ENCODE peak calls at places on chromosome 2, in ten cellular contexts. One of them, this sample, is unnamed.

GRCh38 chr2:74025971-74026612 is 41.4 kb downstream of the TET3 start:
- DNase-seq in AG04449: no peak
- DNase-seq in T-helper 1 cell: no peak
- DNase-seq in A673: no peak
- DNase-seq in AG08396: no peak
- DNase-seq in left colon: peak
- DNase-seq in body of pancreas: no peak
- DNase-seq in CD8-positive, alpha-beta T cell: no peak
- DNase-seq in activated naive CD4-positive, alpha-beta T cell treated with Interleukin-2 at 50 U/mL for 16 hours: no peak
- DNase-seq in T-helper 2 cell: no peak
- DNase-seq in this sample: peak

GRCh38 chr2:18841248-18842150 is 252.1 kb upstream of the NT5C1B start:
- DNase-seq in T-helper 1 cell: no peak
- DNase-seq in A673: no peak
- DNase-seq in activated naive CD4-positive, alpha-beta T cell treated with Interleukin-2 at 50 U/mL for 16 hours: no peak
- DNase-seq in AG08396: no peak
- DNase-seq in AG04449: no peak
- DNase-seq in CD8-positive, alpha-beta T cell: no peak
- DNase-seq in left colon: no peak
- DNase-seq in T-helper 2 cell: no peak
- DNase-seq in body of pancreas: no peak
- DNase-seq in this sample: no peak

GRCh38 chr2:179443175-179443574 is 178.5 kb upstream of the SESTD1 start:
- DNase-seq in A673: no peak
- DNase-seq in CD8-positive, alpha-beta T cell: no peak
- DNase-seq in body of pancreas: no peak
- DNase-seq in AG08396: no peak
- DNase-seq in left colon: no peak
- DNase-seq in T-helper 1 cell: no peak
- DNase-seq in T-helper 2 cell: no peak
- DNase-seq in activated naive CD4-positive, alpha-beta T cell treated with Interleukin-2 at 50 U/mL for 16 hours: no peak
- DNase-seq in AG04449: no peak
- DNase-seq in this sample: no peak

GRCh38 chr2:237319086-237319820 is 94.7 kb downstream of the COL6A3 start:
- DNase-seq in AG04449: no peak
- DNase-seq in CD8-positive, alpha-beta T cell: no peak
- DNase-seq in left colon: no peak
- DNase-seq in A673: no peak
- DNase-seq in activated naive CD4-positive, alpha-beta T cell treated with Interleukin-2 at 50 U/mL for 16 hours: no peak
- DNase-seq in body of pancreas: no peak
- DNase-seq in T-helper 1 cell: no peak
- DNase-seq in AG08396: no peak
- DNase-seq in T-helper 2 cell: no peak
- DNase-seq in this sample: no peak

GRCh38 chr2:37795938-37796337 is 124.5 kb upstream of the CDC42EP3 start:
- DNase-seq in AG08396: peak
- DNase-seq in left colon: no peak
- DNase-seq in CD8-positive, alpha-beta T cell: no peak
- DNase-seq in activated naive CD4-positive, alpha-beta T cell treated with Interleukin-2 at 50 U/mL for 16 hours: no peak
- DNase-seq in T-helper 1 cell: no peak
- DNase-seq in body of pancreas: no peak
- DNase-seq in A673: no peak
- DNase-seq in AG04449: peak
- DNase-seq in T-helper 2 cell: no peak
- DNase-seq in this sample: peak

GRCh38 chr2:22326250-22326649 is 1058.7 kb upstream of the KLHL29 start:
- DNase-seq in T-helper 1 cell: no peak
- DNase-seq in AG08396: no peak
- DNase-seq in A673: no peak
- DNase-seq in left colon: no peak
- DNase-seq in activated naive CD4-positive, alpha-beta T cell treated with Interleukin-2 at 50 U/mL for 16 hours: no peak
- DNase-seq in AG04449: no peak
- DNase-seq in CD8-positive, alpha-beta T cell: no peak
- DNase-seq in T-helper 2 cell: no peak
- DNase-seq in body of pancreas: no peak
- DNase-seq in this sample: no peak

GRCh38 chr2:45256173-45256866 is 247.1 kb upstream of the SIX2 start:
- DNase-seq in AG04449: no peak
- DNase-seq in CD8-positive, alpha-beta T cell: no peak
- DNase-seq in AG08396: no peak
- DNase-seq in T-helper 2 cell: no peak
- DNase-seq in activated naive CD4-positive, alpha-beta T cell treated with Interleukin-2 at 50 U/mL for 16 hours: no peak
- DNase-seq in left colon: no peak
- DNase-seq in body of pancreas: no peak
- DNase-seq in A673: no peak
- DNase-seq in T-helper 1 cell: no peak
- DNase-seq in this sample: no peak

GRCh38 chr2:148603562-148603920 is 41.0 kb upstream of the EPC2 start:
- DNase-seq in AG08396: no peak
- DNase-seq in AG04449: no peak
- DNase-seq in T-helper 1 cell: peak
- DNase-seq in activated naive CD4-positive, alpha-beta T cell treated with Interleukin-2 at 50 U/mL for 16 hours: no peak
- DNase-seq in CD8-positive, alpha-beta T cell: no peak
- DNase-seq in body of pancreas: no peak
- DNase-seq in left colon: no peak
- DNase-seq in A673: no peak
- DNase-seq in T-helper 2 cell: no peak
- DNase-seq in this sample: peak

GRCh38 chr2:181037922-181038321 is 57.5 kb downstream of the UBE2E3 start:
- DNase-seq in T-helper 1 cell: peak
- DNase-seq in body of pancreas: no peak
- DNase-seq in AG08396: no peak
- DNase-seq in AG04449: no peak
- DNase-seq in T-helper 2 cell: no peak
- DNase-seq in left colon: no peak
- DNase-seq in CD8-positive, alpha-beta T cell: no peak
- DNase-seq in activated naive CD4-positive, alpha-beta T cell treated with Interleukin-2 at 50 U/mL for 16 hours: no peak
- DNase-seq in A673: no peak
- DNase-seq in this sample: peak

GRCh38 chr2:146444987-146445386 is 1399.8 kb upstream of the ACVR2A start:
- DNase-seq in body of pancreas: no peak
- DNase-seq in AG04449: no peak
- DNase-seq in left colon: no peak
- DNase-seq in T-helper 2 cell: no peak
- DNase-seq in T-helper 1 cell: no peak
- DNase-seq in A673: no peak
- DNase-seq in CD8-positive, alpha-beta T cell: no peak
- DNase-seq in AG08396: no peak
- DNase-seq in activated naive CD4-positive, alpha-beta T cell treated with Interleukin-2 at 50 U/mL for 16 hours: no peak
- DNase-seq in this sample: no peak

GRCh38 chr2:189515264-189515663 is 65.3 kb downstream of the SLC40A1 start:
- DNase-seq in activated naive CD4-positive, alpha-beta T cell treated with Interleukin-2 at 50 U/mL for 16 hours: no peak
- DNase-seq in body of pancreas: no peak
- DNase-seq in T-helper 2 cell: no peak
- DNase-seq in T-helper 1 cell: no peak
- DNase-seq in A673: no peak
- DNase-seq in AG08396: peak
- DNase-seq in AG04449: no peak
- DNase-seq in left colon: no peak
- DNase-seq in CD8-positive, alpha-beta T cell: no peak
- DNase-seq in this sample: no peak

GRCh38 chr2:65252640-65253039 is 25.0 kb downstream of the ACTR2 start:
- DNase-seq in T-helper 2 cell: no peak
- DNase-seq in T-helper 1 cell: no peak
- DNase-seq in body of pancreas: no peak
- DNase-seq in activated naive CD4-positive, alpha-beta T cell treated with Interleukin-2 at 50 U/mL for 16 hours: no peak
- DNase-seq in left colon: no peak
- DNase-seq in CD8-positive, alpha-beta T cell: no peak
- DNase-seq in AG04449: no peak
- DNase-seq in AG08396: no peak
- DNase-seq in A673: no peak
- DNase-seq in this sample: no peak

GRCh38 chr2:127733113-127733815 is 32.0 kb downstream of the SFT2D3 start:
- DNase-seq in body of pancreas: no peak
- DNase-seq in AG08396: no peak
- DNase-seq in CD8-positive, alpha-beta T cell: no peak
- DNase-seq in AG04449: no peak
- DNase-seq in A673: no peak
- DNase-seq in left colon: no peak
- DNase-seq in T-helper 1 cell: no peak
- DNase-seq in T-helper 2 cell: no peak
- DNase-seq in activated naive CD4-positive, alpha-beta T cell treated with Interleukin-2 at 50 U/mL for 16 hours: no peak
- DNase-seq in this sample: no peak

GRCh38 chr2:80256396-80257167 is 48.0 kb downstream of the LRRTM1 start:
- DNase-seq in A673: peak
- DNase-seq in AG08396: peak
- DNase-seq in T-helper 2 cell: no peak
- DNase-seq in body of pancreas: no peak
- DNase-seq in CD8-positive, alpha-beta T cell: no peak
- DNase-seq in left colon: no peak
- DNase-seq in AG04449: no peak
- DNase-seq in activated naive CD4-positive, alpha-beta T cell treated with Interleukin-2 at 50 U/mL for 16 hours: no peak
- DNase-seq in T-helper 1 cell: no peak
- DNase-seq in this sample: peak

GRCh38 chr2:127584516-127585033 is 49.1 kb downstream of the MYO7B start:
- DNase-seq in T-helper 2 cell: no peak
- DNase-seq in T-helper 1 cell: no peak
- DNase-seq in body of pancreas: no peak
- DNase-seq in left colon: no peak
- DNase-seq in A673: no peak
- DNase-seq in activated naive CD4-positive, alpha-beta T cell treated with Interleukin-2 at 50 U/mL for 16 hours: no peak
- DNase-seq in AG04449: no peak
- DNase-seq in AG08396: no peak
- DNase-seq in CD8-positive, alpha-beta T cell: no peak
- DNase-seq in this sample: no peak

GRCh38 chr2:192314800-192315481 is 120.2 kb upstream of the TMEFF2 start:
- DNase-seq in A673: no peak
- DNase-seq in activated naive CD4-positive, alpha-beta T cell treated with Interleukin-2 at 50 U/mL for 16 hours: no peak
- DNase-seq in AG04449: no peak
- DNase-seq in T-helper 2 cell: no peak
- DNase-seq in AG08396: no peak
- DNase-seq in body of pancreas: no peak
- DNase-seq in CD8-positive, alpha-beta T cell: no peak
- DNase-seq in T-helper 1 cell: no peak
- DNase-seq in left colon: no peak
- DNase-seq in this sample: no peak

GRCh38 chr2:168216351-168217005 is 30.9 kb downstream of the STK39 start:
- DNase-seq in T-helper 2 cell: no peak
- DNase-seq in T-helper 1 cell: no peak
- DNase-seq in activated naive CD4-positive, alpha-beta T cell treated with Interleukin-2 at 50 U/mL for 16 hours: no peak
- DNase-seq in AG08396: no peak
- DNase-seq in A673: no peak
- DNase-seq in body of pancreas: peak
- DNase-seq in left colon: peak
- DNase-seq in AG04449: no peak
- DNase-seq in CD8-positive, alpha-beta T cell: no peak
- DNase-seq in this sample: no peak

GRCh38 chr2:96264656-96265348 is 995 bp downstream of the TMEM127 start:
- DNase-seq in AG08396: peak
- DNase-seq in CD8-positive, alpha-beta T cell: no peak
- DNase-seq in left colon: no peak
- DNase-seq in T-helper 1 cell: peak
- DNase-seq in AG04449: no peak
- DNase-seq in A673: peak
- DNase-seq in activated naive CD4-positive, alpha-beta T cell treated with Interleukin-2 at 50 U/mL for 16 hours: peak
- DNase-seq in T-helper 2 cell: no peak
- DNase-seq in body of pancreas: no peak
- DNase-seq in this sample: peak

This sample was measured in foreskin fibroblast.